ENCODE peak calls at places on chromosome 17, in five cellular contexts. S is mucosa of descending colon, X is aorta, O is hepatic stellate cell, C is SW480. M is an unnamed sample.

GRCh38 chr17:70661342-70662222 is 492.2 kb downstream of the KCNJ2 start:
- DNase-seq in O (no peak), X (no peak), S (peak), C (peak), M (peak)

GRCh38 chr17:34620458-34620857 is 41.1 kb downstream of the TMEM132E start:
- DNase-seq in S (no peak), O (no peak), X (no peak), C (no peak), M (no peak)

GRCh38 chr17:82608816-82609215 is 39.4 kb downstream of the WDR45B start:
- DNase-seq in O (no peak), S (no peak), C (no peak), X (no peak), M (no peak)

GRCh38 chr17:27430882-27431491 is 25.3 kb upstream of the KSR1 start:
- DNase-seq in O (peak), C (peak), X (peak), S (peak), M (no peak)

GRCh38 chr17:81409190-81409935 is 14.1 kb downstream of the BAHCC1 start:
- DNase-seq in O (no peak), S (no peak), X (no peak), C (no peak), M (no peak)

GRCh38 chr17:48961516-48962233 is 6.7 kb downstream of the GIP start:
- DNase-seq in O (peak), S (no peak), C (peak), X (no peak), M (no peak)

GRCh38 chr17:59167571-59168001 is 12.0 kb downstream of the PRR11 start:
- DNase-seq in S (no peak), X (no peak), O (no peak), C (no peak), M (no peak)

GRCh38 chr17:30248786-30249185 is 13.3 kb upstream of the SLC6A4 start:
- DNase-seq in O (no peak), C (no peak), X (no peak), S (no peak), M (no peak)

GRCh38 chr17:63775420-63775819 is 1.4 kb downstream of the DDX42 start:
- DNase-seq in S (no peak), C (no peak), O (no peak), X (no peak), M (no peak)

GRCh38 chr17:7229504-7229903 is 4.8 kb downstream of the DVL2 start:
- DNase-seq in S (no peak), C (no peak), X (no peak), O (no peak), M (no peak)

GRCh38 chr17:74116087-74116717 is 87.3 kb upstream of the RPL38 start:
- DNase-seq in S (no peak), C (peak), O (no peak), X (no peak), M (no peak)

GRCh38 chr17:74485841-74486240 is 19.4 kb downstream of the CD300A start:
- DNase-seq in C (no peak), O (no peak), X (no peak), S (peak), M (no peak)

GRCh38 chr17:44144966-44145739 is 3.4 kb downstream of the HROB start:
- DNase-seq in C (no peak), S (no peak), O (no peak), X (no peak), M (no peak)

GRCh38 chr17:33284022-33284421 is 9.1 kb downstream of the ASIC2 start:
- DNase-seq in C (peak), O (peak), X (no peak), S (peak), M (no peak)

GRCh38 chr17:43818966-43819365 is 14.0 kb downstream of the MPP3 start:
- DNase-seq in X (no peak), S (no peak), O (no peak), C (no peak), M (no peak)

GRCh38 chr17:78226055-78226751 is 5.2 kb upstream of the TMEM235 start:
- DNase-seq in O (no peak), X (no peak), C (peak), S (no peak), M (no peak)

GRCh38 chr17:72683506-72684404 is 408.7 kb downstream of the SLC39A11 start:
- DNase-seq in S (peak), C (peak), X (no peak), O (peak), M (no peak)

GRCh38 chr17:14289162-14289561 is 11.7 kb upstream of the HS3ST3B1 start:
- DNase-seq in S (no peak), X (no peak), C (no peak), O (no peak), M (no peak)

GRCh38 chr17:19301274-19301946 is 61.1 kb downstream of the B9D1 start:
- DNase-seq in O (no peak), C (no peak), X (no peak), S (peak), M (no peak)

GRCh38 chr17:20896153-20896649 is 146.6 kb downstream of the USP22 start:
- DNase-seq in O (no peak), S (no peak), C (no peak), X (no peak), M (no peak)

GRCh38 chr17:72370819-72371218 is 250.0 kb downstream of the SOX9 start:
- DNase-seq in X (no peak), O (peak), S (no peak), C (peak), M (no peak)

GRCh38 chr17:21318439-21318838 is 33.9 kb downstream of the MAP2K3 start:
- DNase-seq in C (no peak), O (no peak), X (peak), S (no peak), M (no peak)

GRCh38 chr17:2421315-2422147 is 20.7 kb upstream of the MNT start:
- DNase-seq in X (no peak), C (no peak), S (no peak), O (no peak), M (no peak)

GRCh38 chr17:78416791-78417530 is 38.5 kb downstream of the PGS1 start:
- DNase-seq in O (peak), X (no peak), C (no peak), S (peak), M (no peak)

GRCh38 chr17:76556759-76557367 is 17.0 kb downstream of the PRCD start:
- DNase-seq in C (no peak), S (no peak), O (no peak), X (no peak), M (no peak)

GRCh38 chr17:42798011-42798382 is 507 bp downstream of the COA3 start:
- DNase-seq in X (no peak), C (no peak), S (no peak), O (no peak), M (no peak)

GRCh38 chr17:44124118-44124438 is 637 bp upstream of the HDAC5 start:
- DNase-seq in X (no peak), S (no peak), C (no peak), O (no peak), M (no peak)

GRCh38 chr17:78634154-78634553 is 57.0 kb upstream of the DNAH17 start:
- DNase-seq in C (no peak), S (no peak), X (no peak), O (no peak), M (no peak)

GRCh38 chr17:80647746-80648145 is 103.1 kb downstream of the RPTOR start:
- DNase-seq in O (peak), X (no peak), C (peak), S (no peak), M (no peak)

GRCh38 chr17:15377200-15377599 is 35.8 kb upstream of the TEKT3 start:
- DNase-seq in O (peak), X (no peak), S (no peak), C (peak), M (no peak)

GRCh38 chr17:6507535-6507934 is 48.8 kb downstream of the PITPNM3 start:
- DNase-seq in X (peak), C (peak), S (peak), O (peak), M (no peak)

GRCh38 chr17:50169121-50169764 is 3.4 kb downstream of the SGCA start:
- DNase-seq in C (peak), S (peak), X (peak), O (no peak), M (no peak)

GRCh38 chr17:41919165-41919817 is 540 bp upstream of the ACLY start:
- DNase-seq in S (no peak), X (no peak), C (peak), O (peak), M (no peak)

GRCh38 chr17:61385869-61386245 is 13.8 kb upstream of the TBX2 start:
- DNase-seq in C (no peak), O (no peak), S (no peak), X (no peak), M (no peak)